ENCODE peak calls at places on chromosomes 11 and 22, in four cellular contexts. T is transverse colon, S is Peyer's patch, E is A549. R is an unnamed sample.

GRCh38 chr22:44668886-44669724 is 32.9 kb upstream of the PRR5 start:
- DNase-seq in T (no peak), S (no peak), E (no peak), R (no peak)

GRCh38 chr22:47207387-47207786 is 444.9 kb downstream of the TBC1D22A start:
- DNase-seq in T (no peak), S (no peak), E (no peak), R (peak)

GRCh38 chr11:45262900-45263299 is 23.2 kb downstream of the SYT13 start:
- DNase-seq in T (peak), S (peak), E (no peak), R (no peak)

GRCh38 chr11:77127969-77128691 is at the start of gene MYO7A:
- DNase-seq in T (peak), S (peak), E (no peak), R (peak)

GRCh38 chr11:44506375-44507016 is 59.0 kb upstream of the CD82 start:
- DNase-seq in T (no peak), S (no peak), E (no peak), R (no peak)

GRCh38 chr11:126305699-126306098 is 1.8 kb downstream of the DCPS start:
- DNase-seq in T (no peak), S (no peak), E (no peak), R (no peak)

GRCh38 chr22:22552630-22553029 is 6.4 kb downstream of the PRAME start:
- DNase-seq in T (no peak), S (no peak), E (no peak), R (no peak)

GRCh38 chr11:79648766-79649545 is 208.1 kb upstream of the TENM4 start:
- DNase-seq in T (no peak), S (no peak), E (no peak), R (no peak)

GRCh38 chr22:21940521-21940920 is 12.1 kb downstream of the PPM1F start:
- DNase-seq in T (no peak), S (no peak), E (no peak), R (no peak)

GRCh38 chr11:104705475-104706195 is 192.6 kb downstream of the CASP12 start:
- DNase-seq in T (peak), S (peak), E (no peak), R (peak)

GRCh38 chr11:121416909-121417567 is 35.1 kb upstream of the SORL1 start:
- DNase-seq in T (peak), S (peak), E (no peak), R (peak)

GRCh38 chr11:104946907-104947306 is 21.5 kb downstream of the CASP4 start:
- DNase-seq in T (no peak), S (peak), E (peak), R (no peak)

GRCh38 chr11:76240143-76240505 is 33.8 kb upstream of the WNT11 start:
- DNase-seq in T (no peak), S (no peak), E (no peak), R (no peak)

GRCh38 chr22:38820021-38820420 is 23.8 kb downstream of the NPTXR start:
- DNase-seq in T (no peak), S (no peak), E (no peak), R (no peak)

GRCh38 chr11:82927264-82927880 is 25.8 kb downstream of the DDIAS start:
- DNase-seq in T (no peak), S (peak), E (peak), R (no peak)

GRCh38 chr11:63017306-63017974 is 1.8 kb upstream of the SLC22A8 start:
- DNase-seq in T (no peak), S (no peak), E (no peak), R (peak)

GRCh38 chr11:41659990-41660389 is 200.5 kb upstream of the LRRC4C start:
- DNase-seq in T (no peak), S (no peak), E (no peak), R (no peak)

GRCh38 chr11:116481126-116481644 is 291.6 kb downstream of the BUD13 start:
- DNase-seq in T (no peak), S (no peak), E (no peak), R (no peak)

GRCh38 chr22:40220316-40221054 is 42.8 kb downstream of the TNRC6B start:
- DNase-seq in T (no peak), S (no peak), E (no peak), R (no peak)

GRCh38 chr22:35154937-35155387 is 89.0 kb downstream of the ISX start:
- DNase-seq in T (peak), S (peak), E (peak), R (peak)

GRCh38 chr11:130776044-130776390 is 140.3 kb downstream of the SNX19 start:
- DNase-seq in T (no peak), S (no peak), E (no peak), R (no peak)

GRCh38 chr11:95108671-95109551 is 19.3 kb downstream of the ENDOD1 start:
- DNase-seq in T (no peak), S (no peak), E (no peak), R (no peak)

GRCh38 chr11:65260302-65260701 is 1.5 kb upstream of the POLA2 start:
- DNase-seq in T (no peak), S (no peak), E (no peak), R (no peak)

GRCh38 chr11:65262775-65263174 is 1.0 kb downstream of the POLA2 start:
- DNase-seq in T (no peak), S (no peak), E (no peak), R (no peak)

GRCh38 chr11:65260756-65261590 is 789 bp upstream of the POLA2 start:
- DNase-seq in T (no peak), S (no peak), E (peak), R (no peak)

GRCh38 chr11:65262381-65262680 is 569 bp downstream of the POLA2 start:
- DNase-seq in T (peak), S (no peak), E (no peak), R (peak)

GRCh38 chr11:65261591-65262380 is at the start of gene POLA2:
- DNase-seq in T (peak), S (peak), E (peak), R (peak)
- TF ChIP-seq POLR2A in T (peak), S (peak), E (peak), R (no peak)

GRCh38 chr11:22711212-22711770 is 44.9 kb downstream of the GAS2 start:
- DNase-seq in T (no peak), S (no peak), E (no peak), R (no peak)

GRCh38 chr11:22711880-22712279 is 45.5 kb downstream of the GAS2 start:
- DNase-seq in T (peak), S (no peak), E (no peak), R (peak)

GRCh38 chr11:22703561-22703960 is 37.1 kb downstream of the GAS2 start:
- DNase-seq in T (no peak), S (no peak), E (no peak), R (no peak)

GRCh38 chr11:22703040-22703439 is 36.6 kb downstream of the GAS2 start:
- DNase-seq in T (no peak), S (no peak), E (peak), R (no peak)

GRCh38 chr11:22707119-22707899 is 40.9 kb downstream of the GAS2 start:
- DNase-seq in T (no peak), S (no peak), E (no peak), R (no peak)
- TF ChIP-seq POLR2A in T (no peak), S (no peak), E (no peak), R (no peak)

DNA sequence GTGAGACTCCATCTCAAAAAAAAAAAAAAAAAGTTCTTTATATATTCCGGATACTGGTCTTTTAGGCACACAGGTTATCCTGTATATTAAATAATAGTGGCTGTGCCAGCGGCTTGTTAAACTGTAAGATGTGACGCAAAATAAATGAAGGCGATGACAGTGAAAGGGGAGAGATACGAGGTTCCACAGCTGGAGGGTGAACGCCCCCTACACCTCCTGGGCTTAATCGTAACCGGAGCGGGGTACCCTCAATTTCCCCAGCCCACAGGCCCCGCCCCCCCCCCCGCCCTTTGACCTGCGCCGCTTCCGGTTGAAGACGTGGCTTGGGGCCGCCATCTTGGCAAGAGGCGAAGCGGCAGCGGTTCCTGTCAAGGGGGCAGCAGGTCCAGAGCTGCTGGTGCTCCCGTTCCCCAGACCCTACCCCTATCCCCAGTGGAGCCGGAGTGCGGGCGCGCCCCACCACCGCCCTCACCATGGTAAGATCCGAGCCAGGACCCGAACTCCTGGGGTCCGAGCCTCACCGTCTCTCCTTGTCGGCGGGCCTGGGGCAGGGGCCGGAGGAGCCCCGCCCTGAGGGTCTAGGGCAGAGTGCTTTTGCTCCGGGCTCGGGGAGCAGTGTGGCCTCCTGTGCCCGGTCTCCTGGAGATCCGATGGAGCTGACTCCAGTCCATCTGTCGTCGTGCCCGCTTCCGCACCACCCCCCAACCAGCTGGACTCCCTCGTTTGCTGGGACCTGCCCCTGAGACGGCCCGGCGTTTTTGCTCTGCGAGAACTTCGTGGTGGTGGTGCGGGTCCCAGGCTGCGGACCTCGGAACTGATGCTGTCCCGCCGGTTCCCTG is at the start of gene ARCN1:
- DNase-seq in T (peak), S (peak), E (peak), R (peak)
- TF ChIP-seq POLR2A in T (peak), S (peak), E (peak), R (no peak)

GRCh38 chr11:70399681-70400112 is 1.4 kb downstream of the CTTN start:
- DNase-seq in T (peak), S (peak), E (peak), R (peak)
- TF ChIP-seq POLR2A in T (peak), S (no peak), E (peak), R (no peak)

GRCh38 chr22:31068970-31069369 is 12.1 kb upstream of the SMTN start:
- DNase-seq in T (no peak), S (no peak), E (no peak), R (no peak)

GRCh38 chr22:31062566-31063230 is 18.4 kb upstream of the SMTN start:
- DNase-seq in T (no peak), S (no peak), E (no peak), R (no peak)

GRCh38 chr22:31064369-31064768 is 16.7 kb upstream of the SMTN start:
- DNase-seq in T (no peak), S (no peak), E (no peak), R (no peak)
- TF ChIP-seq POLR2A in T (no peak), S (no peak), E (no peak), R (no peak)

GRCh38 chr11:66545701-66546367 is at the start of gene ZDHHC24:
- DNase-seq in T (peak), S (peak), E (peak), R (peak)
- TF ChIP-seq POLR2A in T (peak), S (peak), E (peak), R (no peak)

GRCh38 chr11:6389921-6390717 is at the start of gene SMPD1:
- DNase-seq in T (peak), S (peak), E (peak), R (peak)
- TF ChIP-seq POLR2A in T (peak), S (peak), E (peak), R (no peak)

GRCh38 chr22:50208939-50209892 is 8.4 kb downstream of the SELENOO start:
- DNase-seq in T (peak), S (no peak), E (no peak), R (no peak)
- TF ChIP-seq POLR2A in T (no peak), S (no peak), E (no peak), R (no peak)

DNA sequence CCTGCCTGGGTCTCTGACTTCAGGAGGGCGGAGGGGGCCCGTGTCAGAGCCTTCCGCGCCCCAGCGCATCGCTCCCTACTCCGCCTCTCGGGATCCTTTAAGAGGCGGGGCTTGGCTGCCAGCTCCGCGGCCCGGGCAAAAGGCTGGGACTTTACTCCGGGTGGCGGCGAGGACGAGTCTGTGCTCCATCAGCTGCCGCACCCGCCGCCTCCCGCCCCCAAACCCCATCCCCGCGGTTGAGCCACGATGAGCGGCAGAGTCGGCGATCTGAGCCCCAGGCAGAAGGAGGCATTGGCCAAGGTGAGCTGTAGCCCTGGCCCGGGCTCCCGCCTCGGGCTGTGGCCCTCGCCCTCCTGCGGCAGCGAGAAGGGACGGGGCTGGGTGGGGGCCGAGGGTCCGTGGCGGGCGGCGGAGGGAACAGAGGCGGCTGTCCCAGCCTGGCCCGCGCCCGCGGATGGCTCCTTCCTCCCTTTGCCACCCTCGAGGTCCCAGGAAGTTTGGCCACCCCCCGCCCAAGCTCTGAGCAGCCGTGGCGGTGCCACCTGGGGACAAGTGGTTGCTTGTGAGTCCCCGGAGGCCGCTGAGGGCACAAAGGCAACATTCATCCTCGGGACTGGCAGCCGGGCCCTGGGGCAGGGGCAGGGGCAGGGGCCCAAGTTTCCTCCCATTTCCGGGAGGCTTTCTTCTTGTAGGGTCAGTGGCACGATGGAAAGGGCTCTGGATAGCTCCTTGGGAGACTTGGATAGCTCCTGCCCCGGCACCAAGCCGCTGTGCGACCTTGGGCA is at the start of gene SEC14L2:
- DNase-seq in T (peak), S (peak), E (peak), R (peak)
- TF ChIP-seq POLR2A in T (peak), S (peak), E (peak), R (no peak)

GRCh38 chr11:35618497-35619029 is 303 bp downstream of the FJX1 start:
- DNase-seq in T (peak), S (no peak), E (peak), R (no peak)
- TF ChIP-seq POLR2A in T (no peak), S (no peak), E (no peak), R (no peak)

R was measured in stomach.